ENCODE peak calls at places on chromosomes 12 and 14, in five cellular contexts. Y, L, J, V and K are unnamed samples.

GRCh38 chr14:92686763-92687427 is 61.5 kb downstream of the LGMN start:
- DNase-seq in V (no peak), Y (peak), J (peak), L (no peak), K (no peak)

GRCh38 chr12:119683816-119684215 is 15.9 kb downstream of the PRKAB1 start:
- DNase-seq in J (no peak), V (no peak), Y (no peak), L (peak), K (no peak)

GRCh38 chr12:87323369-87323768 is 705.8 kb downstream of the C12orf50 start:
- DNase-seq in V (no peak), L (no peak), Y (no peak), J (no peak), K (no peak)

GRCh38 chr14:74978416-74978947 is 23.1 kb upstream of the PGF start:
- DNase-seq in V (no peak), Y (no peak), L (no peak), J (peak), K (no peak)

GRCh38 chr12:47744778-47745436 is 13.8 kb downstream of the RAPGEF3 start:
- DNase-seq in L (no peak), J (no peak), Y (no peak), V (no peak), K (no peak)

GRCh38 chr14:60655114-60655897 is 6.0 kb upstream of the SIX1 start:
- DNase-seq in J (peak), Y (no peak), V (no peak), L (no peak), K (no peak)

GRCh38 chr12:96335270-96335669 is 65.0 kb downstream of the CDK17 start:
- DNase-seq in L (no peak), V (no peak), Y (no peak), J (no peak), K (no peak)

GRCh38 chr14:54106802-54107377 is 150.3 kb upstream of the BMP4 start:
- DNase-seq in V (no peak), Y (no peak), L (no peak), J (peak), K (no peak)

GRCh38 chr14:49893309-49894213 is 679 bp downstream of the ARF6 start:
- DNase-seq in L (no peak), V (no peak), Y (peak), J (peak), K (no peak)

GRCh38 chr12:76531056-76531455 is 28.5 kb downstream of the OSBPL8 start:
- DNase-seq in Y (no peak), L (no peak), V (no peak), J (no peak), K (no peak)

GRCh38 chr12:132972374-132972773 is 13.8 kb upstream of the ZNF26 start:
- DNase-seq in Y (no peak), L (no peak), V (no peak), J (no peak), K (no peak)

GRCh38 chr12:132965796-132966195 is 9.7 kb upstream of the ZNF605 start:
- DNase-seq in V (no peak), Y (no peak), L (no peak), J (no peak), K (no peak)

GRCh38 chr12:132967736-132968135 is 11.6 kb upstream of the ZNF605 start:
- DNase-seq in Y (no peak), J (no peak), V (no peak), L (no peak), K (no peak)

DNA sequence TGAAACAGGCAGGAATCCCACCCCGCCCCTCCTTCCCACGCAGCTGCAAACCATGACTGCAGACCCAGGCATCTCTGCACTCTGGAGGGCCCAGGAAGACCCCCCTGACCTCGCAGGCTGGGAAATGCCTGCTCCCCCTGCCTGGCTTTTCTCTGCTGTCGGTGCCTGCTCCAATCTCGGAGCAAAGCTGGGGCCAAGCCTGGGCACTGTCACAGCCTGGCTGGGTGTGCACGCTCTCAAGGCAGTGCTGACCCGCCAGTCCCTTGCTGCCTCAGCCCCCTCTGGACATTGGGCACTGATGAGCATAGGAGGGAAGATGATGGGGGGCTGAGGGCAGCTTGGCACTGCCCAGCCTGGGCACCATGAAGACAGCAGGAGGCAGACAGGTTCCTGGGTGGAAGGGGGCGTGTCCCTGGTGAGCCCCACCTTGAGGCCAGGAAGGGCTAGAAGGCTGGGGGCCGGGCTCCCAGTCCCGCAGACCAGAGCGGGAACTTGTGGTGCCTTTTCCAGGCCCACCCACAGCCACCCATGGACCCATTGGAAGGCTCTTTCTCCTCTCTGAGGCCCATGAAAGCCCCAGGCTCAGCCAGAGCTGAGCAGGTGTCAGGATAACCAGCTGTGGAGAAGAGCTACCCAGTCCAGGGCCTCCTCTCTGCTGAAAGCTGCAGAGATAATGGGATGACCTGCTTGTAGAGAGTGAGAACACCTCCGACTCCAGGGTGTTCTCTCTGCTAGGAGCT is 10.7 kb upstream of the ZNF605 start:
- DNase-seq in Y (no peak), L (no peak), J (no peak), V (no peak), K (no peak)
- H3K4me3 ChIP-seq in Y (no peak), L (no peak), J (no peak), V (no peak), K (no peak)

GRCh38 chr14:77022219-77022852 is 6.2 kb downstream of the IRF2BPL start:
- DNase-seq in L (no peak), Y (no peak), V (no peak), J (no peak), K (no peak)
- H3K4me3 ChIP-seq in L (no peak), Y (no peak), V (no peak), J (no peak), K (no peak)

GRCh38 chr12:124020398-124021024 is 47.5 kb downstream of the ZNF664 start:
- DNase-seq in L (no peak), V (no peak), J (no peak), Y (no peak), K (no peak)

GRCh38 chr12:124019115-124019514 is 46.1 kb downstream of the ZNF664 start:
- DNase-seq in J (no peak), V (no peak), L (no peak), Y (no peak), K (no peak)

GRCh38 chr12:124018526-124018925 is 45.5 kb downstream of the ZNF664 start:
- DNase-seq in V (no peak), Y (no peak), J (no peak), L (no peak), K (no peak)

GRCh38 chr12:124022161-124022560 is 49.1 kb downstream of the ZNF664 start:
- DNase-seq in J (no peak), L (no peak), V (no peak), Y (no peak), K (no peak)

DNA sequence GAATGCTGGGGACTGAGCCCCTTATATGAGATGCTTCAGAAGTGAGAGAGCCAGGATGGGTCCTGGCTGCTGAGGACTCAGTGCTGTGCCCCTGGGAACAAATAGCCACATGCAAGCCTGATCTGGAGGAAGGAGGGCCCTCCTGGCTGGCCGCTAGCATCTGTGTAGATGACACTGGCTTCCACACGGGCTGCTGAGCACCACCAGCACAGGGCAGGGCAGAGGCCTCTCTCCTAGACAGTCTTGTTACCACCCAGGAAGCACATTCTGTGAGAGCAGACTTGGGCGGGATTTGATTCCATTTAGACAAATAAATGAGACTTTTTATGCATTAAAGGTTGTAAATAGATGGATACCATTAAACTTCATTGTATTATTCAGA is 48.0 kb downstream of the ZNF664 start:
- DNase-seq in Y (no peak), J (no peak), V (no peak), L (no peak), K (no peak)
- H3K4me3 ChIP-seq in Y (no peak), J (no peak), V (no peak), L (no peak), K (no peak)

GRCh38 chr14:32366995-32367394 is 37.9 kb downstream of the AKAP6 start:
- DNase-seq in J (no peak), Y (no peak), L (no peak), V (no peak), K (no peak)
- H3K4me3 ChIP-seq in J (no peak), Y (no peak), L (no peak), V (no peak), K (no peak)

GRCh38 chr12:6970096-6970527 is 352 bp downstream of the PHB2 start:
- DNase-seq in J (peak), Y (no peak), V (no peak), L (no peak), K (no peak)
- H3K4me3 ChIP-seq in J (peak), Y (peak), V (peak), L (peak), K (peak)

GRCh38 chr12:53468286-53468685 is 16.4 kb downstream of the PCBP2 start:
- DNase-seq in Y (no peak), L (no peak), V (no peak), J (no peak), K (no peak)
- H3K4me3 ChIP-seq in Y (no peak), L (no peak), V (no peak), J (no peak), K (no peak)